ENCODE peak calls at places on chromosomes 3 and 15, in five cellular contexts. M is upper lobe of left lung, A is fibroblast of pulmonary artery, R is suprapubic skin, T is MM.1S. Z is an unnamed sample.

GRCh38 chr15:80970658-80971057 is 19.0 kb downstream of the MESD start:
- DNase-seq in M (no peak), T (no peak), R (no peak), A (no peak), Z (no peak)

GRCh38 chr15:38389924-38390542 is 63.9 kb upstream of the FAM98B start:
- DNase-seq in R (no peak), T (peak), M (peak), A (peak), Z (peak)

GRCh38 chr3:140501054-140501769 is 176.7 kb upstream of the TRIM42 start:
- DNase-seq in M (no peak), A (no peak), T (no peak), R (no peak), Z (no peak)

GRCh38 chr15:59224474-59224873 is 17.8 kb downstream of the LDHAL6B start:
- DNase-seq in M (no peak), R (no peak), T (no peak), A (no peak), Z (no peak)

GRCh38 chr3:155428558-155428957 is 135.1 kb upstream of the STRIT1 start:
- DNase-seq in A (no peak), M (no peak), R (no peak), T (no peak), Z (no peak)

GRCh38 chr3:133746722-133747086 is 511 bp downstream of the TF start:
- DNase-seq in A (no peak), R (no peak), T (no peak), M (no peak), Z (no peak)

GRCh38 chr15:34620814-34621213 is 37.4 kb upstream of the GOLGA8B start:
- DNase-seq in M (no peak), T (no peak), A (no peak), R (no peak), Z (no peak)

GRCh38 chr3:52289338-52289746 is 1.7 kb downstream of the GLYCTK start:
- DNase-seq in A (no peak), R (no peak), M (no peak), T (no peak), Z (no peak)

GRCh38 chr3:148280623-148281242 is 417.0 kb upstream of the AGTR1 start:
- DNase-seq in M (no peak), R (no peak), T (no peak), A (no peak), Z (no peak)

GRCh38 chr3:158108596-158108995 is 1.3 kb upstream of the RSRC1 start:
- DNase-seq in R (no peak), A (no peak), T (no peak), M (no peak), Z (no peak)

GRCh38 chr3:100427694-100428093 is 26.4 kb downstream of the LNP1 start:
- DNase-seq in T (no peak), A (peak), R (no peak), M (no peak), Z (no peak)

GRCh38 chr3:16399473-16399872 is 114.0 kb downstream of the RFTN1 start:
- DNase-seq in R (peak), M (peak), T (no peak), A (peak), Z (no peak)

GRCh38 chr3:49912787-49913375 is 9.2 kb upstream of the MST1R start:
- DNase-seq in R (no peak), T (no peak), M (no peak), A (no peak), Z (no peak)

GRCh38 chr3:140378571-140379340 is 299.1 kb upstream of the TRIM42 start:
- DNase-seq in R (no peak), T (no peak), A (no peak), M (no peak), Z (no peak)

GRCh38 chr3:27594096-27594690 is 110.0 kb upstream of the SLC4A7 start:
- DNase-seq in T (no peak), A (no peak), M (no peak), R (no peak), Z (no peak)

GRCh38 chr3:159548675-159549335 is 439.8 kb upstream of the IL12A start:
- DNase-seq in M (no peak), T (no peak), R (no peak), A (peak), Z (no peak)

GRCh38 chr3:62188547-62189375 is 184.6 kb downstream of the FEZF2 start:
- DNase-seq in R (peak), M (peak), T (peak), A (peak), Z (peak)

GRCh38 chr3:12138044-12138443 is 20.7 kb downstream of the TIMP4 start:
- DNase-seq in R (peak), A (peak), T (peak), M (peak), Z (no peak)
- TF ChIP-seq CTCF in R (no peak), A (peak), T (peak), M (peak), Z (no peak)

DNA sequence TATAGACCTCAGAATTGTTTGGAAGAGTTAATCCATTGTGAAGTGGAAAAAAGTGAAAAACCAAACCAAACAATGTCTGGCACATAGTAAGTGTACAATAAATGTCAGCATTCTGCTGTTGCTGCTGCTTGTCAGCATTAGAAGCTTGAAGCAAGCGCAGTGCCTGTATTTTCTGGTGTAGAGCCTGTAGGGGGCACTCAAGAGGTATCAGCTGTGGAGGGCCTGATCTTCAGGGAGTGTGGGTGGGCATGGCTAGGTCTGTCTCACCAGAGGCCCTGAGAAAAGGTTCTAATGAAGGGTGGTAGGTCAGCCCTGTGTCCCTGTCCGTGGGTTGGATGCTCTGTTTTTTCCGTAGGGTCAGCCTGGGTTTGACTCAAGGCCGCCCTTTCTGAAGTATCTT is 3.6 kb downstream of the ADAMTSL3 start:
- DNase-seq in A (no peak), T (no peak), R (no peak), M (no peak), Z (no peak)
- TF ChIP-seq CTCF in A (peak), T (no peak), R (no peak), M (no peak), Z (no peak)

DNA sequence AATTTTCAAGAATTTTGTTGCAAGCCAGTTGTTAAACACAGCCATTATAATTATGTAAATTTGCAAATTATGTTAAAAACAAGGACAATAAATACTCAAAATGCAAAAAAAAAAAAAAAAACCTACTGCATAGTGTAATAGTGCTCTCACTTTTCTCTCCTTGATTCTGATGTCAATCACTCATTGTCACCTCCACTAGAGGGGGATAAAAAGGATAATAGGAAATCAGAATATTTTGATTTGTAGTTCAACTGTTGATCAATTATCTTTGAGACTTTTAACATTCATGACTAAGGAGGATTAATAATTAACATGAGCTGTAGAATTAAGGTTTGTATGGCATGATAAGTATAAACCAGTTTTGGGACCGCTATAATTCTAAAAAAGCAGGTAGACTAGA is 40.2 kb downstream of the PPARG start:
- DNase-seq in R (no peak), M (no peak), T (no peak), A (no peak), Z (no peak)
- TF ChIP-seq CTCF in R (no peak), M (no peak), T (no peak), A (no peak), Z (no peak)

DNA sequence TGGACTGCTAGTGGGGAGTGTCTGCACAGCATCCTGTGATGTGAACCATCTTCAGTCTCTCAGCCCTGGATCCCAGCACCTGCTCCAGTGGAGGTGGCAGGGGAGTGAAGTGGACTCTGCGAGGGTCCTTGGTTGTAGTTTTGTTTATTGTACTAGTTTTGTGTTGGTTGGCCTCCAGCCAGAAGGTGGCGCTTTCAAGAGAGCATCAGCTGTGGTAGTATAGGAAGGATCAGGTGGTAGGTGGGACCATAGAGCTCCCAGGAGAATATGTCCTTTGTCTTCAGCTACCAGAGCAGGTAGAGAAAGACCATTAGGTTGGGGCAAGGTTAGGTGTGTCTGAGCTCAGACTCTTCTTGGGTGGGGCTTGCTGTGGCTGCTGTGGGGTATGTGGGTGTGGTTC is 20.9 kb downstream of the NEK11 start:
- DNase-seq in T (peak), A (no peak), M (no peak), R (no peak), Z (no peak)
- TF ChIP-seq CTCF in T (peak), A (no peak), M (no peak), R (no peak), Z (no peak)

GRCh38 chr3:36707623-36708409 is 56.5 kb downstream of the DCLK3 start:
- DNase-seq in T (peak), M (no peak), R (no peak), A (peak), Z (no peak)
- TF ChIP-seq CTCF in T (peak), M (no peak), R (no peak), A (peak), Z (no peak)

GRCh38 chr3:150370129-150370602 is 37.9 kb upstream of the TSC22D2 start:
- DNase-seq in A (peak), M (peak), T (no peak), R (no peak), Z (no peak)
- TF ChIP-seq CTCF in A (peak), M (no peak), T (no peak), R (no peak), Z (no peak)

GRCh38 chr3:45029216-45029615 is 3.1 kb downstream of the CLEC3B start:
- DNase-seq in A (no peak), T (no peak), R (no peak), M (no peak), Z (no peak)
- TF ChIP-seq CTCF in A (no peak), T (no peak), R (no peak), M (no peak), Z (no peak)